ENCODE peak calls at places on chromosomes 7 and 10, in ten cellular contexts. X, T, Q, K, J, R, D, S, P and Y are unnamed samples.

GRCh38 chr10:75111906-75112703 is 649 bp downstream of the SAMD8 start:
- DNase-seq in X (peak), T (no peak), Q (no peak), K (peak), J (peak), R (peak), D (peak), S (peak), P (no peak), Y (peak)

GRCh38 chr10:118045842-118046490 is 775 bp downstream of the RAB11FIP2 start:
- DNase-seq in X (peak), T (peak), Q (no peak), K (peak), J (no peak), R (no peak), D (peak), S (peak), P (peak), Y (no peak)

GRCh38 chr7:106367018-106367420 is 82.2 kb upstream of the NAMPT start:
- DNase-seq in X (peak), T (no peak), Q (peak), K (no peak), J (no peak), R (no peak), D (no peak), S (peak), P (no peak), Y (peak)

GRCh38 chr10:79298403-79299244 is 48.6 kb upstream of the PPIF start:
- DNase-seq in X (peak), T (no peak), Q (no peak), K (peak), J (peak), R (no peak), D (peak), S (no peak), P (peak), Y (no peak)

GRCh38 chr10:34161948-34162347 is 653.1 kb downstream of the PARD3 start:
- DNase-seq in X (no peak), T (no peak), Q (no peak), K (no peak), J (no peak), R (no peak), D (no peak), S (no peak), P (no peak), Y (no peak)

GRCh38 chr10:69645296-69645665 is 15.2 kb downstream of the FAM241B start:
- DNase-seq in X (no peak), T (no peak), Q (peak), K (no peak), J (no peak), R (no peak), D (no peak), S (no peak), P (no peak), Y (no peak)

GRCh38 chr10:126872135-126872534 is 33.1 kb upstream of the DOCK1 start:
- DNase-seq in X (no peak), T (no peak), Q (no peak), K (no peak), J (no peak), R (no peak), D (no peak), S (no peak), P (no peak), Y (no peak)

GRCh38 chr7:135208417-135208793 is 2.9 kb downstream of the WDR91 start:
- DNase-seq in X (no peak), T (no peak), Q (no peak), K (no peak), J (no peak), R (no peak), D (no peak), S (no peak), P (no peak), Y (no peak)

GRCh38 chr10:62811159-62811875 is 4.8 kb downstream of the EGR2 start:
- DNase-seq in X (no peak), T (no peak), Q (no peak), K (peak), J (no peak), R (no peak), D (no peak), S (no peak), P (no peak), Y (no peak)

GRCh38 chr7:103487419-103487818 is 41.4 kb upstream of the SLC26A5 start:
- DNase-seq in X (no peak), T (no peak), Q (no peak), K (no peak), J (no peak), R (no peak), D (no peak), S (no peak), P (no peak), Y (no peak)